ENCODE peak calls at places on chromosomes 4 and X, in ten cellular contexts. J is H9, K is neural progenitor cell, H is PC-9, Y is IMR-90, X is fibroblast of lung, C is mammary epithelial cell, E is neuronal stem cell, O is mesendoderm, M is Karpas-422. U is an unnamed sample.

GRCh38 chrX:50988649-50989048 is 78.1 kb downstream of the BMP15 start:
- DNase-seq in J (no peak), K (peak; percentile 53), H (peak; percentile 7), Y (peak; percentile 33), X (peak; percentile 10), C (peak; percentile 28), E (no peak), O (peak; percentile 28), M (peak; percentile 84), U (peak; percentile 53)

GRCh38 chr4:22515145-22515887 is 550 bp downstream of the ADGRA3 start:
- DNase-seq in J (peak; percentile 71), K (peak; percentile 84), H (peak; percentile 62), Y (peak; percentile 64), X (peak; percentile 78), C (peak; percentile 74), E (peak; percentile 60), O (peak; percentile 88), M (no peak), U (peak; percentile 81)

GRCh38 chrX:63738696-63739095 is 46.3 kb downstream of the ARHGEF9 start:
- DNase-seq in J (no peak), K (no peak), H (no peak), Y (peak; percentile 6), X (no peak), C (no peak), E (no peak), O (no peak), M (no peak), U (no peak)

GRCh38 chr4:113101669-113102068 is 52.2 kb downstream of the ANK2 start:
- DNase-seq in J (no peak), K (no peak), H (no peak), Y (peak; percentile 5), X (peak; percentile 54), C (no peak), E (no peak), O (peak; percentile 47), M (no peak), U (peak; percentile 65)

GRCh38 chrX:69015564-69016218 is 149.6 kb downstream of the PJA1 start:
- DNase-seq in J (no peak), K (no peak), H (no peak), Y (no peak), X (no peak), C (no peak), E (no peak), O (no peak), M (no peak), U (no peak)

GRCh38 chr4:21765810-21766407 is 182.7 kb downstream of the KCNIP4 start:
- DNase-seq in J (peak; percentile 71), K (peak; percentile 65), H (peak; percentile 49), Y (peak; percentile 29), X (peak; percentile 35), C (peak; percentile 73), E (peak; percentile 70), O (peak; percentile 86), M (peak; percentile 74), U (peak; percentile 61)

GRCh38 chrX:150018931-150019331 is 80.6 kb upstream of the EOLA2 start:
- DNase-seq in J (no peak), K (no peak), H (no peak), Y (peak; percentile 82), X (peak; percentile 48), C (no peak), E (no peak), O (no peak), M (no peak), U (peak; percentile 22)

GRCh38 chr4:104416725-104417363 is 77.8 kb downstream of the CXXC4 start:
- DNase-seq in J (peak; percentile 41), K (peak; percentile 58), H (no peak), Y (no peak), X (no peak), C (peak; percentile 3), E (no peak), O (peak; percentile 22), M (no peak), U (no peak)

GRCh38 chr4:7828011-7828720 is 111.5 kb downstream of the AFAP1 start:
- DNase-seq in J (no peak), K (no peak), H (peak; percentile 65), Y (peak; percentile 100), X (peak; percentile 100), C (peak; percentile 96), E (no peak), O (peak; percentile 89), M (peak; percentile 28), U (peak; percentile 98)

GRCh38 chrX:15177316-15177715 is 92.6 kb downstream of the ASB9 start:
- DNase-seq in J (no peak), K (no peak), H (no peak), Y (no peak), X (no peak), C (no peak), E (no peak), O (no peak), M (no peak), U (no peak)

GRCh38 chr4:110049951-110050925 is 137.6 kb downstream of the EGF start:
- DNase-seq in J (no peak), K (peak; percentile 60), H (peak; percentile 27), Y (peak; percentile 52), X (peak; percentile 26), C (peak; percentile 21), E (peak; percentile 38), O (peak; percentile 56), M (peak; percentile 78), U (peak; percentile 62)

DNA sequence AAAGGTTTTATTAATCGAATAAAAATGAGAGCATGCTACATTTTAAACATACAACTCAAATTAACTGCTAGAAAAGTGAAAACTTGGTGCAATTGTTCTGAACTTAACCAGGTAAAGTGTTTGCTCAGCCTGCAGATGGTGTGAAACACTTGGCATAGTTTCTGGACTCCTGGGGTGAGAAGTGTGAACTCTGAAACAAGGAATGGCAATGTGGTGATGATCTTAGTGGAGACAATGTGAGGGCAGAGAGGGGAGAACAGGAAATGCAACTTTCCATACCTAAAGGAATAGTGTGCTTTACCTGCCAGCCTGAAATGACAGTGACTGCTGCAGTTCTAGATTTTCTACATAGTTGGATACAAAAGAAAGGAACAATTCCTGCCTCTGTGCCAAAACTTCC is 57.4 kb downstream of the CCSER1 start:
- DNase-seq in J (no peak), K (no peak), H (peak; percentile 3), Y (no peak), X (no peak), C (no peak), E (no peak), O (peak; percentile 97), M (peak; percentile 23), U (no peak)
- H3K4me2 ChIP-seq in J (no peak overlapping the region), K (no peak overlapping the region), H (no peak overlapping the region), Y (no peak overlapping the region), X (no peak overlapping the region), C (no peak overlapping the region), E (no peak overlapping the region), O (peak overlapping the region; percentile 4), M (no peak overlapping the region), U (no peak overlapping the region)

GRCh38 chr4:75051431-75051830 is 118.5 kb downstream of the PARM1 start:
- DNase-seq in J (no peak), K (no peak), H (no peak), Y (no peak), X (no peak), C (no peak), E (no peak), O (no peak), M (no peak), U (no peak)

GRCh38 chr4:75054089-75054488 is 121.2 kb downstream of the PARM1 start:
- DNase-seq in J (no peak), K (no peak), H (no peak), Y (no peak), X (no peak), C (no peak), E (no peak), O (no peak), M (no peak), U (no peak)

GRCh38 chr4:75058486-75058885 is 125.6 kb downstream of the PARM1 start:
- DNase-seq in J (no peak), K (no peak), H (no peak), Y (no peak), X (no peak), C (no peak), E (no peak), O (no peak), M (no peak), U (no peak)

GRCh38 chr4:75056277-75056676 is 123.4 kb downstream of the PARM1 start:
- DNase-seq in J (no peak), K (no peak), H (no peak), Y (no peak), X (no peak), C (no peak), E (no peak), O (no peak), M (no peak), U (no peak)

GRCh38 chr4:75057369-75057768 is 124.5 kb downstream of the PARM1 start:
- DNase-seq in J (no peak), K (no peak), H (no peak), Y (no peak), X (no peak), C (no peak), E (no peak), O (no peak), M (no peak), U (no peak)
- H3K27me3 ChIP-seq in J (no peaks in the 10 kb centered on the region), K (no peaks in the 10 kb centered on the region), H (no peaks in the 10 kb centered on the region), Y (no peaks in the 10 kb centered on the region), X (no peaks in the 10 kb centered on the region), C (no peaks in the 10 kb centered on the region), E (no peaks in the 10 kb centered on the region), O (no peaks in the 10 kb centered on the region), M (no peaks in the 10 kb centered on the region), U (no peaks in the 10 kb centered on the region)

GRCh38 chr4:159169414-159169813 is 66.5 kb downstream of the RAPGEF2 start:
- DNase-seq in J (no peak), K (no peak), H (no peak), Y (no peak), X (no peak), C (no peak), E (no peak), O (no peak), M (no peak), U (no peak)
- H3K4me2 ChIP-seq in J (no peak overlapping the region), K (no peak overlapping the region), H (no peak overlapping the region), Y (no peak overlapping the region), X (no peak overlapping the region), C (no peak overlapping the region), E (no peak overlapping the region), O (no peak overlapping the region), M (no peak overlapping the region), U (no peak overlapping the region)

GRCh38 chrX:72129661-72130060 is 2.1 kb downstream of the RTL5 start:
- DNase-seq in J (no peak), K (no peak), H (no peak), Y (no peak), X (no peak), C (no peak), E (no peak), O (no peak), M (no peak), U (no peak)

GRCh38 chrX:72130156-72130761 is 1.5 kb downstream of the RTL5 start:
- DNase-seq in J (no peak), K (no peak), H (no peak), Y (no peak), X (no peak), C (no peak), E (no peak), O (no peak), M (no peak), U (no peak)

GRCh38 chrX:72132456-72132855 is 741 bp upstream of the RTL5 start:
- DNase-seq in J (no peak), K (no peak), H (no peak), Y (no peak), X (no peak), C (no peak), E (no peak), O (no peak), M (no peak), U (no peak)

GRCh38 chrX:72130762-72131231 is 918 bp downstream of the RTL5 start:
- DNase-seq in J (peak; percentile 34), K (peak; percentile 23), H (no peak), Y (no peak), X (no peak), C (no peak), E (no peak), O (peak; percentile 38), M (no peak), U (no peak)

GRCh38 chrX:72131317-72132294 is at the start of gene RTL5:
- DNase-seq in J (peak; percentile 72), K (peak; percentile 91), H (no peak), Y (peak; percentile 85), X (peak; percentile 89), C (peak; percentile 63), E (peak; percentile 78), O (peak; percentile 94), M (no peak), U (peak; percentile 88)
- H3K27me3 ChIP-seq in J (peaks cover 13% of the 10 kb centered on the region), K (peaks cover 43% of the 10 kb centered on the region), H (peaks cover 54% of the 10 kb centered on the region), Y (peaks cover 48% of the 10 kb centered on the region), X (peaks cover 3% of the 10 kb centered on the region), C (peaks cover 2% of the 10 kb centered on the region), E (no peaks in the 10 kb centered on the region), O (no peaks in the 10 kb centered on the region), M (no peaks in the 10 kb centered on the region), U (no peaks in the 10 kb centered on the region)